ENCODE peak calls at places on chromosomes 4 and X, in five cellular contexts. F is GM23338, M is PC-9, V is pancreas, H is breast epithelium. O is an unnamed sample.

GRCh38 chrX:96563663-96564062 is 121.0 kb upstream of the DIAPH2 start:
- DNase-seq in V (no peak), H (no peak), F (no peak), M (no peak), O (no peak)

GRCh38 chr4:41339812-41340809 is 83.4 kb downstream of the UCHL1 start:
- DNase-seq in H (no peak), F (peak; percentile 87), V (no peak), M (no peak), O (no peak)

GRCh38 chr4:38280323-38280706 is 320.1 kb downstream of the PTTG2 start:
- DNase-seq in F (no peak), H (no peak), M (no peak), V (no peak), O (no peak)

GRCh38 chrX:40132751-40133150 is 35.0 kb upstream of the BCOR start:
- DNase-seq in F (no peak), V (no peak), M (no peak), H (no peak), O (peak; percentile 65)

GRCh38 chrX:20838477-20838876 is 535.7 kb upstream of the CNKSR2 start:
- DNase-seq in H (no peak), F (no peak), M (no peak), V (no peak), O (no peak)

GRCh38 chr4:184250795-184251679 is 33.4 kb upstream of the ENPP6 start:
- DNase-seq in H (no peak), V (no peak), F (peak; percentile 92), M (no peak), O (no peak)

GRCh38 chr4:77154074-77154473 is 2.9 kb upstream of the CCNG2 start:
- DNase-seq in H (no peak), F (no peak), V (no peak), M (no peak), O (no peak)

GRCh38 chr4:3340703-3341088 is 47.9 kb downstream of the RGS12 start:
- DNase-seq in V (peak; percentile 83), F (no peak), H (peak; percentile 44), M (no peak), O (no peak)

GRCh38 chr4:63663870-63664269 is 745.4 kb downstream of the TECRL start:
- DNase-seq in F (no peak), M (no peak), V (no peak), H (no peak), O (no peak)

GRCh38 chr4:94352996-94353395 is 10.4 kb upstream of the HPGDS start:
- DNase-seq in M (no peak), H (no peak), V (no peak), F (no peak), O (no peak)

GRCh38 chr4:151099976-151100417 is 569 bp downstream of the RPS3A start:
- DNase-seq in V (no peak), H (no peak), F (no peak), M (no peak), O (no peak)

GRCh38 chr4:168409089-168409801 is 71.0 kb downstream of the DDX60L start:
- DNase-seq in M (no peak), H (no peak), F (no peak), V (no peak), O (peak; percentile 11)

GRCh38 chr4:6926681-6927478 is 17.3 kb downstream of the TBC1D14 start:
- DNase-seq in V (no peak), F (no peak), H (no peak), M (no peak), O (no peak)

GRCh38 chr4:70713453-70714026 is 8.2 kb upstream of the RUFY3 start:
- DNase-seq in M (no peak), V (no peak), H (no peak), F (peak; percentile 38), O (no peak)

GRCh38 chr4:5884804-5885203 is 8.1 kb downstream of the CRMP1 start:
- DNase-seq in F (no peak), H (no peak), M (no peak), V (no peak), O (no peak)

GRCh38 chrX:7088968-7089615 is 58.4 kb upstream of the STS start:
- DNase-seq in F (peak; percentile 57), M (no peak), V (no peak), H (no peak), O (no peak)

GRCh38 chrX:44908198-44908597 is 35.2 kb downstream of the KDM6A start:
- DNase-seq in M (no peak), F (no peak), H (no peak), V (no peak), O (no peak)

GRCh38 chr4:179097741-179098140 is 1655.5 kb upstream of the AGA start:
- DNase-seq in M (peak; percentile 5), H (no peak), V (no peak), F (peak; percentile 76), O (no peak)

GRCh38 chr4:153705743-153706468 is 21.8 kb downstream of the TLR2 start:
- DNase-seq in V (no peak), F (no peak), H (no peak), M (no peak), O (no peak)

GRCh38 chrX:130055103-130055502 is 55.2 kb downstream of the ELF4 start:
- DNase-seq in M (no peak), F (no peak), V (no peak), H (no peak), O (no peak)

GRCh38 chr4:147965873-147966272 is 234.0 kb downstream of the ARHGAP10 start:
- DNase-seq in H (no peak), F (no peak), M (no peak), V (no peak), O (no peak)

GRCh38 chrX:18041656-18042055 is 179.0 kb downstream of the BEND2 start:
- DNase-seq in F (no peak), H (no peak), M (no peak), V (no peak), O (no peak)

GRCh38 chr4:61200195-61200990 is at the start of gene ADGRL3:
- DNase-seq in F (peak; percentile 93), V (peak; percentile 57), M (no peak), H (no peak), O (no peak)

GRCh38 chrX:96685205-96686099 is 810 bp downstream of the DIAPH2 start:
- DNase-seq in H (no peak), V (no peak), F (peak; percentile 22), M (peak; percentile 21), O (no peak)

GRCh38 chr4:1232661-1233621 is 16.0 kb downstream of the CTBP1 start:
- DNase-seq in M (no peak), H (no peak), F (peak; percentile 50), V (peak; percentile 58), O (no peak)

GRCh38 chr4:73800206-73800605 is 36.3 kb upstream of the CXCL6 start:
- DNase-seq in M (no peak), H (no peak), V (no peak), F (no peak), O (no peak)

GRCh38 chr4:75087416-75087815 is 154.5 kb downstream of the PARM1 start:
- DNase-seq in H (no peak), F (no peak), V (no peak), M (no peak), O (no peak)

GRCh38 chr4:14783011-14783877 is 219.0 kb upstream of the CPEB2 start:
- DNase-seq in H (no peak), V (no peak), F (no peak), M (peak; percentile 7), O (peak; percentile 99)

GRCh38 chr4:142202404-142203332 is 566.3 kb downstream of the IL15 start:
- DNase-seq in V (no peak), M (no peak), F (peak; percentile 57), H (no peak), O (no peak)

GRCh38 chrX:129678176-129678880 is 23.6 kb upstream of the APLN start:
- DNase-seq in H (peak; percentile 20), F (peak; percentile 32), M (peak; percentile 74), V (peak; percentile 80), O (no peak)

GRCh38 chr4:302381-302780 is 2.9 kb downstream of the ZNF732 start:
- DNase-seq in M (no peak), H (no peak), V (no peak), F (no peak), O (no peak)

GRCh38 chr4:147530723-147531122 is 49.8 kb downstream of the EDNRA start:
- DNase-seq in M (no peak), F (no peak), V (no peak), H (no peak), O (no peak)

GRCh38 chr4:10099521-10100325 is 16.9 kb downstream of the WDR1 start:
- DNase-seq in M (no peak), F (no peak), V (no peak), H (no peak), O (no peak)

GRCh38 chrX:43734444-43734843 is 78.3 kb downstream of the MAOA start:
- DNase-seq in M (no peak), F (no peak), H (no peak), V (no peak), O (no peak)

GRCh38 chrX:140503714-140504351 is 1.0 kb downstream of the SOX3 start:
- DNase-seq in F (peak; percentile 52), M (no peak), V (peak; percentile 71), H (no peak), O (no peak)
- TF ChIP-seq CTCF in F (no peak), M (no peak), V (no peak), H (no peak), O (no peak)

GRCh38 chr4:139559095-139559490 is 3.1 kb upstream of the SETD7 start:
- DNase-seq in H (no peak), F (no peak), M (no peak), V (no peak), O (no peak)

GRCh38 chr4:139562067-139562684 is 6.2 kb upstream of the SETD7 start:
- DNase-seq in F (no peak), M (no peak), H (no peak), V (no peak), O (no peak)

GRCh38 chr4:139559692-139560091 is 3.7 kb upstream of the SETD7 start:
- DNase-seq in V (no peak), F (no peak), H (no peak), M (no peak), O (no peak)

GRCh38 chr4:139558235-139559094 is 2.4 kb upstream of the SETD7 start:
- DNase-seq in H (no peak), M (no peak), F (no peak), V (peak; percentile 56), O (no peak)

DNA sequence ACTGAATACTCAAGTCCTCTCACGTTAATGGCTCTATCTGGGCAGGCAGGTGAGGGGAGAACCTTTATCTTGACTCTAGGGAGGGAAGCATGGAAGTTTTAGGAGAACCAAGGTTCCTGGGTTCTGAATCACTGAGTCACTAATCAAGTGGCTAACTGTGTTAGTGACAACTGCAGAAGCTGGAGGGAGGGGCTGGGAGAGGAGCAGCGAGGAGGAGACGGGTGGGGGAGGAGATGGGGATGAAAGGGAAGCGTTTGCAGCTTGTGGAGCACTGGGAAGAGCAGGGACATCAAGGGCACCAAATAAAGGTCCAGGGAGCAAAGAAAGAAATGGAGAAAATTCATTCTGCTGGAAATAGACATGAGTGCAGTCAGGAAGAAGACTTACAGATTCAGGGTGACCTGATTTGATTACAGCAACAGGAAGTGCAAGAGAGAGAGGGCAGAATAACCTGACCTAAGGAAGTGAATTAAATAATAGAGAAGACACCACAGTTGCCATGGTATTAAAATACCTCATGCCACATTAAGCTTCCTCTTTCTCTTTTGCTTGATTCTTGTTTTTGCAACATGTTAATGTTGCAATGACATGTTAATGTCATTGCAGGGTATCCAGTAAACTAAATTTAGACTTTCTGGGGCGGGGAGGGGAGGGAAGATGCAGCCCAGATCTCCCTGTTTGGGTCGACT is 4.5 kb upstream of the SETD7 start:
- DNase-seq in H (no peak), F (peak; percentile 52), V (no peak), M (no peak), O (no peak)
- H3K27ac ChIP-seq in H (no peak overlapping the region), F (no peak overlapping the region), V (peak overlapping the region; percentile 52), M (no peak overlapping the region), O (no peak overlapping the region)

GRCh38 chr4:146058531-146058930 is 117.0 kb upstream of the LSM6 start:
- DNase-seq in H (no peak), F (no peak), M (no peak), V (no peak), O (no peak)
- H3K4me1 ChIP-seq in H (no peaks in the 10 kb centered on the region), F (peaks cover 16% of the 10 kb centered on the region), M (no peaks in the 10 kb centered on the region), V (no peaks in the 10 kb centered on the region), O (no peaks in the 10 kb centered on the region)

GRCh38 chrX:16822723-16823122 is 36.5 kb downstream of the TXLNG start:
- DNase-seq in F (no peak), H (no peak), V (no peak), M (no peak), O (peak; percentile 75)
- TF ChIP-seq CTCF in F (no peak), H (no peak), V (no peak), M (no peak), O (no peak)

O was measured in foreskin keratinocyte.